ENCODE peak calls at places on chromosomes 3 and 15, in five cellular contexts. P, S, V, F and M are unnamed samples.

GRCh38 chr3:128390867-128391266 is 75.8 kb downstream of the DNAJB8 start:
- DNase-seq in P (no peak), S (no peak), V (no peak), F (no peak), M (no peak)

GRCh38 chr3:46187876-46188275 is 20.2 kb downstream of the CCR1 start:
- DNase-seq in P (no peak), S (no peak), V (no peak), F (no peak), M (no peak)

GRCh38 chr15:90957105-90957790 is 2.6 kb downstream of the RCCD1 start:
- DNase-seq in P (peak; percentile 32), S (no peak), V (no peak), F (no peak), M (peak; percentile 64)

GRCh38 chr3:122893754-122894668 is 99.1 kb downstream of the SLC49A4 start:
- DNase-seq in P (peak; percentile 78), S (no peak), V (peak; percentile 51), F (no peak), M (peak; percentile 47)

GRCh38 chr3:66093981-66094380 is 55.3 kb upstream of the MAGI1 start:
- DNase-seq in P (no peak), S (no peak), V (no peak), F (no peak), M (no peak)

GRCh38 chr15:60275624-60276023 is 122.2 kb downstream of the ANXA2 start:
- DNase-seq in P (no peak), S (no peak), V (no peak), F (no peak), M (no peak)

GRCh38 chr3:79002465-79003372 is 765.1 kb downstream of the ROBO1 start:
- DNase-seq in P (no peak), S (no peak), V (no peak), F (no peak), M (no peak)

GRCh38 chr15:66483131-66483566 is 14.4 kb downstream of the SNAPC5 start:
- DNase-seq in P (no peak), S (no peak), V (no peak), F (no peak), M (no peak)

GRCh38 chr3:183341545-183342288 is 86.7 kb downstream of the MCF2L2 start:
- DNase-seq in P (no peak), S (no peak), V (no peak), F (no peak), M (no peak)

GRCh38 chr3:43254125-43254524 is 32.2 kb upstream of the SNRK start:
- DNase-seq in P (no peak), S (no peak), V (no peak), F (no peak), M (no peak)

GRCh38 chr3:44648564-44649229 is at the start of gene ZNF35:
- DNase-seq in P (peak; percentile 92), S (peak; percentile 49), V (peak; percentile 86), F (peak; percentile 74), M (peak; percentile 92)

GRCh38 chr3:127458698-127459097 is 131.8 kb downstream of the TPRA1 start:
- DNase-seq in P (peak; percentile 93), S (no peak), V (no peak), F (peak; percentile 4), M (peak; percentile 85)

GRCh38 chr3:79761441-79761840 is 6.4 kb downstream of the ROBO1 start:
- DNase-seq in P (no peak), S (no peak), V (no peak), F (no peak), M (no peak)

GRCh38 chr3:12395349-12396012 is 88.8 kb upstream of the TSEN2 start:
- DNase-seq in P (no peak), S (no peak), V (no peak), F (no peak), M (no peak)

GRCh38 chr15:64460737-64461576 is 579 bp downstream of the ZNF609 start:
- DNase-seq in P (no peak), S (peak; percentile 34), V (no peak), F (peak; percentile 79), M (peak; percentile 46)

GRCh38 chr15:75127186-75127585 is 74.5 kb upstream of the C15orf39 start:
- DNase-seq in P (no peak), S (no peak), V (no peak), F (no peak), M (no peak)

GRCh38 chr15:63370764-63371163 is 10.9 kb downstream of the CA12 start:
- DNase-seq in P (no peak), S (no peak), V (no peak), F (no peak), M (no peak)

GRCh38 chr15:49366496-49366895 is 56.5 kb upstream of the FGF7 start:
- DNase-seq in P (no peak), S (no peak), V (no peak), F (no peak), M (no peak)

GRCh38 chr3:10666621-10667020 is 149.4 kb upstream of the SLC6A11 start:
- DNase-seq in P (no peak), S (no peak), V (peak; percentile 73), F (no peak), M (no peak)

GRCh38 chr3:9838856-9839255 is 5.0 kb downstream of the RPUSD3 start:
- DNase-seq in P (no peak), S (no peak), V (no peak), F (no peak), M (no peak)